ENCODE peak calls at places on chromosomes 2 and 18, in six cellular contexts. A, Z, J, F, S and M are unnamed samples.

GRCh38 chr2:3312576-3313345 is 64.9 kb downstream of the EIPR1 start:
- DNase-seq in F (no peak), A (no peak), S (no peak), Z (no peak), J (no peak), M (no peak)

GRCh38 chr2:240564191-240564570 is 4.0 kb downstream of the DUSP28 start:
- DNase-seq in A (peak), J (no peak), S (no peak), F (no peak), Z (no peak), M (no peak)

GRCh38 chr18:79588131-79588635 is 91.4 kb upstream of the CTDP1 start:
- DNase-seq in A (peak), J (no peak), Z (no peak), F (no peak), S (no peak), M (no peak)

GRCh38 chr2:66561645-66562336 is 126.9 kb downstream of the MEIS1 start:
- DNase-seq in S (no peak), F (no peak), Z (no peak), A (no peak), J (no peak), M (no peak)

GRCh38 chr2:81060971-81061370 is 756.4 kb upstream of the LRRTM1 start:
- DNase-seq in S (no peak), A (no peak), J (no peak), F (no peak), Z (no peak), M (no peak)

GRCh38 chr2:8441986-8442385 is 239.9 kb upstream of the ID2 start:
- DNase-seq in F (no peak), J (no peak), A (no peak), Z (no peak), S (no peak), M (no peak)

GRCh38 chr2:170155022-170155722 is 22.8 kb upstream of the MYO3B start:
- DNase-seq in A (no peak), Z (peak), J (no peak), S (no peak), F (no peak), M (no peak)

GRCh38 chr2:164737612-164738081 is 104.0 kb downstream of the COBLL1 start:
- DNase-seq in Z (peak), J (peak), F (peak), A (peak), S (no peak), M (no peak)

GRCh38 chr2:222228046-222228445 is 70.8 kb downstream of the PAX3 start:
- DNase-seq in Z (no peak), J (no peak), F (no peak), S (no peak), A (no peak), M (no peak)

GRCh38 chr2:158637357-158637756 is 157.8 kb upstream of the DAPL1 start:
- DNase-seq in S (no peak), J (no peak), Z (no peak), F (no peak), A (no peak), M (no peak)

GRCh38 chr18:35616664-35617423 is 35.3 kb downstream of the GALNT1 start:
- DNase-seq in S (peak), F (no peak), A (no peak), Z (peak), J (no peak), M (peak)

GRCh38 chr2:71347517-71347916 is 15.9 kb downstream of the ZNF638 start:
- DNase-seq in A (no peak), Z (no peak), S (no peak), J (no peak), F (no peak), M (no peak)

GRCh38 chr2:128633501-128633900 is 314.8 kb upstream of the HS6ST1 start:
- DNase-seq in F (no peak), J (no peak), S (no peak), A (no peak), Z (no peak), M (no peak)

GRCh38 chr2:181104512-181105121 is 124.2 kb downstream of the UBE2E3 start:
- DNase-seq in J (no peak), Z (peak), F (peak), A (no peak), S (no peak), M (no peak)

GRCh38 chr2:96934831-96935545 is 51.4 kb downstream of the FAM178B start:
- DNase-seq in J (no peak), S (no peak), Z (no peak), A (no peak), F (no peak), M (no peak)

GRCh38 chr18:61448316-61448715 is 115.1 kb downstream of the CDH20 start:
- DNase-seq in F (no peak), J (no peak), A (no peak), Z (no peak), S (no peak), M (no peak)

GRCh38 chr18:7177131-7177744 is 53.7 kb upstream of the LRRC30 start:
- DNase-seq in J (peak), A (no peak), Z (peak), S (no peak), F (peak), M (no peak)

GRCh38 chr2:97834610-97835009 is 121.2 kb downstream of the ZAP70 start:
- DNase-seq in S (no peak), F (no peak), A (no peak), Z (no peak), J (no peak), M (no peak)

GRCh38 chr18:32911660-32912284 is 138.9 kb upstream of the KLHL14 start:
- DNase-seq in J (no peak), F (no peak), S (no peak), A (no peak), Z (no peak), M (no peak)

GRCh38 chr2:219522111-219523030 is 8.1 kb downstream of the ASIC4 start:
- DNase-seq in A (no peak), J (no peak), F (no peak), Z (peak), S (no peak), M (no peak)

GRCh38 chr2:1685957-1686783 is 58.1 kb downstream of the PXDN start:
- DNase-seq in F (no peak), S (no peak), J (no peak), Z (no peak), A (no peak), M (no peak)

GRCh38 chr2:149021271-149021719 is 17.2 kb upstream of the LYPD6B start:
- DNase-seq in S (peak), F (no peak), Z (no peak), J (no peak), A (no peak), M (no peak)

GRCh38 chr2:149020432-149020851 is 18.1 kb upstream of the LYPD6B start:
- DNase-seq in Z (no peak), S (peak), J (no peak), F (peak), A (no peak), M (no peak)

GRCh38 chr2:149021761-149022160 is 16.7 kb upstream of the LYPD6B start:
- DNase-seq in F (no peak), S (peak), J (no peak), Z (no peak), A (peak), M (no peak)

GRCh38 chr2:149018971-149019370 is 19.5 kb upstream of the LYPD6B start:
- DNase-seq in S (no peak), Z (no peak), J (no peak), A (no peak), F (no peak), M (no peak)

GRCh38 chr2:149019768-149020167 is 18.7 kb upstream of the LYPD6B start:
- DNase-seq in J (no peak), A (no peak), F (no peak), S (peak), Z (no peak), M (no peak)
- TF ChIP-seq POLR2A in J (no peak), A (no peak), F (no peak), S (no peak), Z (no peak), M (no peak)

GRCh38 chr2:239348563-239349447 is 52.0 kb downstream of the HDAC4 start:
- DNase-seq in S (no peak), A (no peak), F (no peak), J (no peak), Z (no peak), M (no peak)
- TF ChIP-seq POLR2AphosphoS5 in S (no peak), A (no peak), F (no peak), J (no peak), Z (no peak), M (no peak)

GRCh38 chr2:64655873-64656272 is 2.2 kb upstream of the SERTAD2 start:
- DNase-seq in F (no peak), S (no peak), Z (no peak), J (no peak), A (no peak), M (no peak)

GRCh38 chr2:64656379-64656778 is 2.7 kb upstream of the SERTAD2 start:
- DNase-seq in S (no peak), A (no peak), F (peak), Z (no peak), J (no peak), M (no peak)

GRCh38 chr2:64654063-64654811 is 524 bp upstream of the SERTAD2 start:
- DNase-seq in Z (peak), F (peak), S (no peak), A (peak), J (peak), M (no peak)

GRCh38 chr2:64653174-64654062 is at the start of gene SERTAD2:
- DNase-seq in J (peak), F (peak), S (no peak), Z (peak), A (peak), M (peak)

GRCh38 chr2:64654993-64655666 is 1.4 kb upstream of the SERTAD2 start:
- DNase-seq in A (no peak), J (no peak), Z (peak), F (peak), S (no peak), M (no peak)
- TF ChIP-seq TAF1 in A (no peak), J (no peak), Z (no peak), F (no peak), S (no peak), M (no peak)

GRCh38 chr2:135875491-135876065 is 665 bp downstream of the MCM6 start:
- DNase-seq in S (no peak), F (no peak), Z (peak), A (peak), J (peak), M (peak)
- TF ChIP-seq POLR2A in S (peak), F (peak), Z (no peak), A (no peak), J (peak), M (peak)

GRCh38 chr2:43082111-43082877 is 144.1 kb downstream of the ZFP36L2 start:
- DNase-seq in F (no peak), S (no peak), A (no peak), J (no peak), Z (no peak), M (no peak)
- TF ChIP-seq POLR2AphosphoS5 in F (no peak), S (no peak), A (no peak), J (no peak), Z (no peak), M (no peak)

GRCh38 chr2:112674229-112674628 is 28.5 kb downstream of the SLC20A1 start:
- DNase-seq in F (no peak), S (no peak), Z (peak), A (no peak), J (no peak), M (no peak)
- TF ChIP-seq TAF1 in F (no peak), S (no peak), Z (no peak), A (no peak), J (no peak), M (no peak)

GRCh38 chr2:127220807-127221527 is 868 bp upstream of the CYP27C1 start:
- DNase-seq in A (peak), J (no peak), Z (no peak), F (no peak), S (no peak), M (no peak)
- TF ChIP-seq POLR2A in A (peak), J (no peak), Z (no peak), F (no peak), S (no peak), M (no peak)

GRCh38 chr2:10287766-10288165 is 14.9 kb upstream of the HPCAL1 start:
- DNase-seq in Z (no peak), A (no peak), J (no peak), F (no peak), S (no peak), M (no peak)

GRCh38 chr2:10285191-10285577 is 17.5 kb upstream of the HPCAL1 start:
- DNase-seq in J (no peak), Z (no peak), S (no peak), F (no peak), A (no peak), M (no peak)

GRCh38 chr2:10285578-10286198 is 17.0 kb upstream of the HPCAL1 start:
- DNase-seq in J (no peak), F (peak), Z (no peak), A (peak), S (no peak), M (no peak)

GRCh38 chr2:10284108-10284870 is 18.4 kb upstream of the HPCAL1 start:
- DNase-seq in F (no peak), S (no peak), J (no peak), Z (no peak), A (no peak), M (no peak)

GRCh38 chr2:10286216-10287037 is 16.3 kb upstream of the HPCAL1 start:
- DNase-seq in J (no peak), A (no peak), F (no peak), Z (no peak), S (no peak), M (no peak)
- TF ChIP-seq POLR2AphosphoS5 in J (no peak), A (no peak), F (no peak), Z (no peak), S (no peak), M (no peak)